ENCODE peak calls at places on chromosomes 7 and 10, in eight cellular contexts. One of them, this sample, is unnamed.
A peak's percentile ranks its signal among the peaks of the same experiment; 100 is the strongest.

GRCh38 chr7:141362580-141363435 is 188.4 kb upstream of the AGK start:
- DNase-seq in body of pancreas: no peak
- DNase-seq in H9: no peak
- DNase-seq in transverse colon: no peak
- DNase-seq in right lobe of liver: no peak
- DNase-seq in fibroblast of lung: peak; percentile 66
- DNase-seq in A549: peak; percentile 9
- DNase-seq in upper lobe of left lung: no peak
- DNase-seq in this sample: no peak

GRCh38 chr10:76491216-76491615 is 1059.8 kb downstream of the LRMDA start:
- DNase-seq in body of pancreas: no peak
- DNase-seq in H9: no peak
- DNase-seq in transverse colon: no peak
- DNase-seq in right lobe of liver: no peak
- DNase-seq in fibroblast of lung: peak; percentile 38
- DNase-seq in A549: no peak
- DNase-seq in upper lobe of left lung: no peak
- DNase-seq in this sample: no peak

GRCh38 chr7:42227931-42228591 is 8.9 kb downstream of the GLI3 start:
- DNase-seq in body of pancreas: no peak
- DNase-seq in H9: peak; percentile 65
- DNase-seq in transverse colon: peak; percentile 10
- DNase-seq in right lobe of liver: no peak
- DNase-seq in fibroblast of lung: peak; percentile 57
- DNase-seq in A549: no peak
- DNase-seq in upper lobe of left lung: peak; percentile 36
- DNase-seq in this sample: no peak

GRCh38 chr7:75808106-75808505 is 5.5 kb downstream of the CCL24 start:
- DNase-seq in body of pancreas: no peak
- DNase-seq in H9: no peak
- DNase-seq in transverse colon: no peak
- DNase-seq in right lobe of liver: no peak
- DNase-seq in fibroblast of lung: no peak
- DNase-seq in A549: no peak
- DNase-seq in upper lobe of left lung: no peak
- DNase-seq in this sample: no peak

GRCh38 chr7:92925876-92926696 is 89.7 kb upstream of the CDK6 start:
- DNase-seq in body of pancreas: no peak
- DNase-seq in H9: peak; percentile 78
- DNase-seq in transverse colon: no peak
- DNase-seq in right lobe of liver: no peak
- DNase-seq in fibroblast of lung: peak; percentile 75
- DNase-seq in A549: no peak
- DNase-seq in upper lobe of left lung: no peak
- DNase-seq in this sample: no peak

GRCh38 chr7:20257212-20257611 is 40.0 kb upstream of the MACC1 start:
- DNase-seq in body of pancreas: no peak
- DNase-seq in H9: no peak
- DNase-seq in transverse colon: no peak
- DNase-seq in right lobe of liver: no peak
- DNase-seq in fibroblast of lung: no peak
- DNase-seq in A549: no peak
- DNase-seq in upper lobe of left lung: no peak
- DNase-seq in this sample: no peak

GRCh38 chr10:121662945-121663917 is 65.0 kb upstream of the FGFR2 start:
- DNase-seq in body of pancreas: no peak
- DNase-seq in H9: peak; percentile 80
- DNase-seq in transverse colon: peak; percentile 35
- DNase-seq in right lobe of liver: no peak
- DNase-seq in fibroblast of lung: no peak
- DNase-seq in A549: peak; percentile 21
- DNase-seq in upper lobe of left lung: no peak
- DNase-seq in this sample: no peak

GRCh38 chr7:12322287-12322902 is 81.3 kb downstream of the VWDE start:
- DNase-seq in body of pancreas: no peak
- DNase-seq in H9: no peak
- DNase-seq in transverse colon: no peak
- DNase-seq in right lobe of liver: no peak
- DNase-seq in fibroblast of lung: peak; percentile 64
- DNase-seq in A549: no peak
- DNase-seq in upper lobe of left lung: no peak
- DNase-seq in this sample: no peak

GRCh38 chr7:118184392-118184899 is 482 bp downstream of the LSM8 start:
- DNase-seq in body of pancreas: no peak
- DNase-seq in H9: no peak
- DNase-seq in transverse colon: no peak
- DNase-seq in right lobe of liver: no peak
- DNase-seq in fibroblast of lung: peak; percentile 28
- DNase-seq in A549: peak; percentile 9
- DNase-seq in upper lobe of left lung: no peak
- DNase-seq in this sample: no peak

GRCh38 chr7:77687100-77687746 is 9.0 kb upstream of the RSBN1L start:
- DNase-seq in body of pancreas: no peak
- DNase-seq in H9: no peak
- DNase-seq in transverse colon: no peak
- DNase-seq in right lobe of liver: no peak
- DNase-seq in fibroblast of lung: peak; percentile 45
- DNase-seq in A549: no peak
- DNase-seq in upper lobe of left lung: no peak
- DNase-seq in this sample: no peak

GRCh38 chr7:143415696-143416095 is 7.0 kb upstream of the EPHA1 start:
- DNase-seq in body of pancreas: no peak
- DNase-seq in H9: no peak
- DNase-seq in transverse colon: no peak
- DNase-seq in right lobe of liver: no peak
- DNase-seq in fibroblast of lung: no peak
- DNase-seq in A549: no peak
- DNase-seq in upper lobe of left lung: no peak
- DNase-seq in this sample: no peak

GRCh38 chr10:54682554-54682953 is 118.5 kb downstream of the PCDH15 start:
- DNase-seq in body of pancreas: no peak
- DNase-seq in H9: no peak
- DNase-seq in transverse colon: no peak
- DNase-seq in right lobe of liver: no peak
- DNase-seq in fibroblast of lung: no peak
- DNase-seq in A549: no peak
- DNase-seq in upper lobe of left lung: no peak
- DNase-seq in this sample: no peak

GRCh38 chr7:138257459-138258193 is 181.4 kb downstream of the AKR1D1 start:
- DNase-seq in body of pancreas: no peak
- DNase-seq in H9: no peak
- DNase-seq in transverse colon: no peak
- DNase-seq in right lobe of liver: peak; percentile 33
- DNase-seq in fibroblast of lung: peak; percentile 43
- DNase-seq in A549: no peak
- DNase-seq in upper lobe of left lung: peak; percentile 47
- DNase-seq in this sample: no peak

GRCh38 chr10:47260505-47261111 is 39.4 kb upstream of the GDF10 start:
- DNase-seq in body of pancreas: no peak
- DNase-seq in H9: no peak
- DNase-seq in transverse colon: peak; percentile 3
- DNase-seq in right lobe of liver: no peak
- DNase-seq in fibroblast of lung: no peak
- DNase-seq in A549: no peak
- DNase-seq in upper lobe of left lung: no peak
- DNase-seq in this sample: no peak

GRCh38 chr10:61750943-61751471 is 88.3 kb downstream of the CABCOCO1 start:
- DNase-seq in body of pancreas: peak; percentile 84
- DNase-seq in H9: peak; percentile 79
- DNase-seq in transverse colon: peak; percentile 88
- DNase-seq in right lobe of liver: peak; percentile 69
- DNase-seq in fibroblast of lung: peak; percentile 61
- DNase-seq in A549: peak; percentile 22
- DNase-seq in upper lobe of left lung: peak; percentile 81
- DNase-seq in this sample: peak; percentile 75

GRCh38 chr7:43248961-43249807 is 136.7 kb downstream of the HECW1 start:
- DNase-seq in body of pancreas: no peak
- DNase-seq in H9: no peak
- DNase-seq in transverse colon: peak; percentile 50
- DNase-seq in right lobe of liver: no peak
- DNase-seq in fibroblast of lung: peak; percentile 83
- DNase-seq in A549: peak; percentile 86
- DNase-seq in upper lobe of left lung: peak; percentile 28
- DNase-seq in this sample: peak; percentile 51

GRCh38 chr7:121372376-121373024 is 23.6 kb downstream of the FAM3C start:
- DNase-seq in body of pancreas: no peak
- DNase-seq in H9: no peak
- DNase-seq in transverse colon: no peak
- DNase-seq in right lobe of liver: no peak
- DNase-seq in fibroblast of lung: peak; percentile 36
- DNase-seq in A549: no peak
- DNase-seq in upper lobe of left lung: no peak
- DNase-seq in this sample: no peak

DNA sequence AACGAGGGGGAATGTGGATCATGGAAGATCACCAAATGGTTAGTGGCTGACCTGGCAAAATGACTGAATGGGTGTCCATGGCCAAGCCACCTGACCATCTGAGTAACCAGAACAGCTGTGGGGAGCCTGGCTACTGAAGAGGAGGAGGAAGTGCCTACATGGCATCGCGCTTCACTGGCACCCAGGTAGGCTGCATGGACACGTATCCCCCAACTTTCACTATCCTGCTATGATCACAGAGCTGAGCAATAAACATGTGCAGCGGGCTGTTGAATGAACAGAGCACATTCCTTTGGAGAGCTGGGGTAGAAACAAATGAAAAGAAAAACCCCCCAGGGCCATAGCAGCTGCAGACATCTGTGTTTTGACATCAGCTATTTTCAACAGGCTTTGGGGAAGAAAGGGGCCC is 6.5 kb downstream of the AKR1B1 start:
- DNase-seq in body of pancreas: no peak
- DNase-seq in H9: no peak
- DNase-seq in transverse colon: no peak
- DNase-seq in right lobe of liver: no peak
- DNase-seq in fibroblast of lung: no peak
- DNase-seq in A549: no peak
- DNase-seq in upper lobe of left lung: no peak
- DNase-seq in this sample: no peak
- TF ChIP-seq CTCF in body of pancreas: no peak
- TF ChIP-seq CTCF in H9: no peak
- TF ChIP-seq CTCF in transverse colon: no peak
- TF ChIP-seq CTCF in right lobe of liver: no peak
- TF ChIP-seq CTCF in fibroblast of lung: no peak
- TF ChIP-seq CTCF in A549: no peak
- TF ChIP-seq CTCF in upper lobe of left lung: no peak
- TF ChIP-seq CTCF in this sample: no peak

DNA sequence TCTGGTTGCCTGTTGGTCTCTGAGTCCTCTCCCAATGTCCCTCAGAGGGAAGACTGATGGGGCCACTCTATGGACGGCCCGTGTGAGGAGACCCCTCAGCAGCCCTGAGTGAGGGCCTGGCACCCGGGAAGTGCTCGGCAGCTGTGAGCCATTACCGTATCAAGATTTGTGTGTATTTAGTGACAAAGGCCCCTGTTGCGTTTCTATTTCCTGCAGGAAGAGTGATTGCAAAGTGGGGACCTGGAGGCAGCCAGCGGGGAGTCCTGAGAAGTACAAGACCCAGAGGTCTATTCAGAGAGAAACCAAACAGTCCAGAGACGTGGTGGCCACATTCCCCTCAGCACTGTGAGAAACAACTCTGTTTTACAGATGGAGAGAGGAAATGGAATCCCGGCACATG is 51.1 kb upstream of the CHST15 start:
- DNase-seq in body of pancreas: no peak
- DNase-seq in H9: no peak
- DNase-seq in transverse colon: no peak
- DNase-seq in right lobe of liver: no peak
- DNase-seq in fibroblast of lung: no peak
- DNase-seq in A549: no peak
- DNase-seq in upper lobe of left lung: no peak
- DNase-seq in this sample: no peak
- H3K27ac ChIP-seq in body of pancreas: peak overlapping the region; percentile 52
- H3K27ac ChIP-seq in H9: no peak overlapping the region
- H3K27ac ChIP-seq in transverse colon: peak overlapping the region; percentile 51
- H3K27ac ChIP-seq in right lobe of liver: peak overlapping the region; percentile 13
- H3K27ac ChIP-seq in fibroblast of lung: no peak overlapping the region
- H3K27ac ChIP-seq in A549: no peak overlapping the region
- H3K27ac ChIP-seq in upper lobe of left lung: peak overlapping the region; percentile 81
- H3K27ac ChIP-seq in this sample: peak overlapping the region; percentile 61

DNA sequence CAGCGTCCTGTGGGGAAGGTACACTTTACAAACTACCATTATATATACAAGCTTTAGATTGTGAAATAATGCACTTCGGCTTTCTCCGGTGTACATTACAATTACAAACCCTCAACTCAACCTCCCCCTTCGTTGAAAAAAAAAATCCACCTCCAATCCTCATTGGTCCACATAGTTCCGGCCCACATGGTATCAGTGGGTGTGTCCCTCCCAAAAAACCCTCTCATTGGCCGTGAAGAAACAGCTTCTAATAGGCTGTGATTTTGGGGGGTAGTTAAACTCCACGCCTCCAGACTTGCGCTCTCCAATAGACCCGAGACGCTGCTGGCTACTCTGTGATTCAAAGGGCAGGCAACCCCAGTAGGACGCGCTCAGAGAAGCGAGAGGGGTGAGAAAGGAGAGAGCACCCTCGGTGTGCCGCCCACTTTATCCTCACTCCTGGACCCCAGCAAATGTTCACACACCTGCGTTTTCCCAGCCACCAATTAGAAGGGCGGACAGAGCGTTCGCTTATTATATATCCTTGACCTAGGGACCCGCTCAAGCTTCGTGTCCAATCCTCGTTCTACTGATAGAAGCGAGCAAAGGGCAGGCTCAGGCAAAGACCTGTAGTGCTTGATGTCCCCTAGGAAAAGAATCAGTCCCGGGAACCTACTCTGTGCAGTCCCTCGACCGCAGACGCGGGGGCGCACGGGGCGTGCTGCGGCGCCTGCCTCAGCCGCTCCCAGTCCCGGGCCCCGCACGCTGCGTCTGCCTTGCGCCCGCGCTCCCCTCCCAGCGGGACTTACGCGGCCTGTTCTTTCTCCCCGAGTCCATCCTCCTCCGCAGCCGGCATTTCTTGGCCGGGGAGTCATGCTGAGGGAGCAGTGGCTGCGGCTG is 991 bp downstream of the PANK1 start:
- DNase-seq in body of pancreas: peak; percentile 69
- DNase-seq in H9: peak; percentile 95
- DNase-seq in transverse colon: peak; percentile 89
- DNase-seq in right lobe of liver: peak; percentile 82
- DNase-seq in fibroblast of lung: peak; percentile 97
- DNase-seq in A549: peak; percentile 95
- DNase-seq in upper lobe of left lung: peak; percentile 90
- DNase-seq in this sample: peak; percentile 73
- TF ChIP-seq CTCF in body of pancreas: no peak
- TF ChIP-seq CTCF in H9: peak; percentile 17
- TF ChIP-seq CTCF in transverse colon: no peak
- TF ChIP-seq CTCF in right lobe of liver: peak; percentile 5
- TF ChIP-seq CTCF in fibroblast of lung: no peak
- TF ChIP-seq CTCF in A549: no peak
- TF ChIP-seq CTCF in upper lobe of left lung: no peak
- TF ChIP-seq CTCF in this sample: no peak

DNA sequence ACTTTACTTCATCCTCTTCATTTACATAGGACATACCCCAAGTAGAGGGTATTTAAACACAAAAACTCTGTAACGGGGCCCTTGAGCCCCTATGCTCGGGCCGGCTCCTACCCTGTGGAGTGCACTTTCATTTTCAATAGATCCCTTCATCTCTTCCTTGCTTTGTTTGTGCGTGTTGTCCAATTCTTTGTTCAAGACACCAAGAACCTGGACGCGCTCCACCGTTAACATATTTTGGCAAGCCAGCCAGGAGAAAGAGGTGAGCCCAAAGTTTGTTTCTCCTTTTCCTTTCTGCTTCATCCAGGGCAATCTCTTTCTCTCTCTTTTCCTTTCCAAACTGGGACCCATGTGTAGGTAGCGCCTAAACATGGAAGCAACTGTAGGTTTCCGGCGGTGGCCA is 26.0 kb upstream of the BNIP3 start:
- DNase-seq in body of pancreas: no peak
- DNase-seq in H9: no peak
- DNase-seq in transverse colon: no peak
- DNase-seq in right lobe of liver: no peak
- DNase-seq in fibroblast of lung: no peak
- DNase-seq in A549: no peak
- DNase-seq in upper lobe of left lung: no peak
- DNase-seq in this sample: no peak
- H3K27ac ChIP-seq in body of pancreas: no peak overlapping the region
- H3K27ac ChIP-seq in H9: no peak overlapping the region
- H3K27ac ChIP-seq in transverse colon: no peak overlapping the region
- H3K27ac ChIP-seq in right lobe of liver: no peak overlapping the region
- H3K27ac ChIP-seq in fibroblast of lung: no peak overlapping the region
- H3K27ac ChIP-seq in A549: no peak overlapping the region
- H3K27ac ChIP-seq in upper lobe of left lung: no peak overlapping the region
- H3K27ac ChIP-seq in this sample: no peak overlapping the region